ENCODE peak calls at places on chromosomes 16 and 17, in four cellular contexts. T, F, M and C are unnamed samples.

GRCh38 chr17:63634163-63634562 is 11.9 kb downstream of the MAP3K3 start:
- DNase-seq in M (no peak), T (no peak), F (no peak), C (no peak)

GRCh38 chr17:74569392-74570003 is 2.2 kb upstream of the CD300H start:
- DNase-seq in T (no peak), M (peak; percentile 79), F (peak; percentile 65), C (peak; percentile 72)

GRCh38 chr16:54954220-54954619 is 23.6 kb downstream of the IRX5 start:
- DNase-seq in T (no peak), M (no peak), F (no peak), C (no peak)

GRCh38 chr17:7438050-7438614 is 1.2 kb upstream of the FGF11 start:
- DNase-seq in T (peak; percentile 78), F (peak; percentile 72), M (no peak), C (peak; percentile 93)

GRCh38 chr17:81050645-81051625 is 16.0 kb downstream of the BAIAP2 start:
- DNase-seq in F (no peak), T (no peak), M (no peak), C (no peak)

GRCh38 chr16:89918453-89919347 is at the start of gene MC1R:
- DNase-seq in T (no peak), F (no peak), M (no peak), C (peak; percentile 82)

GRCh38 chr17:5331506-5331905 is 49.4 kb downstream of the RABEP1 start:
- DNase-seq in T (no peak), F (no peak), M (no peak), C (no peak)

GRCh38 chr16:88773812-88774291 is 11.2 kb downstream of the PIEZO1 start:
- DNase-seq in F (peak; percentile 70), T (peak; percentile 75), M (no peak), C (peak; percentile 83)

GRCh38 chr16:28549301-28549899 is 4.3 kb upstream of the SGF29 start:
- DNase-seq in T (no peak), F (no peak), M (no peak), C (no peak)

GRCh38 chr17:44110011-44110686 is 13.3 kb downstream of the HDAC5 start:
- DNase-seq in M (no peak), T (no peak), F (no peak), C (no peak)

GRCh38 chr17:44113382-44113781 is 10.1 kb downstream of the HDAC5 start:
- DNase-seq in T (no peak), M (no peak), F (no peak), C (peak; percentile 41)

GRCh38 chr17:44112284-44113280 is 10.9 kb downstream of the HDAC5 start:
- DNase-seq in M (no peak), T (peak; percentile 83), F (peak; percentile 59), C (peak; percentile 55)

GRCh38 chr17:44110823-44111633 is 12.4 kb downstream of the HDAC5 start:
- DNase-seq in M (peak; percentile 99), T (peak; percentile 99), F (peak; percentile 99), C (peak; percentile 97)

DNA sequence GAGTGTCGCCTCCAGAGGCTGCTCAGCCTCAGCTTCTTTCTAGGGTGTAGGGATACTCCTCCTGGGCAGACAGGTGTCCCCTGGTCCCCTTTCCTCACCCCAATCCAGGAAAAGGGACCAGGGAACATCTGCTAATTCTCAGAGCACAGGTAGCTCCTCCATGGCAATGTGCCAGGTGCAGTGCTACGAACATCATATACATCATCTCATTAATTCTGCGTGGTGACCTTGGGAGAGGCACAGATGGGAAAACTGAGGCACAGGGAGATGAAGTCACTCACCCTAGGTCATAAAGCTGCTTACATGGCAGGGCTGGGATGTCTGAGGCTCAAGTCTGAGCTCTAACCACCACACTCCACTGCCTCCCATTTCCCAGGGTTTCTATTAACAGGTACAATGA is 11.7 kb downstream of the HDAC5 start:
- DNase-seq in T (no peak), M (no peak), F (no peak), C (no peak)
- H3K4me1 ChIP-seq in T (peaks cover 99% of the 10 kb centered on the region), M (peaks cover 66% of the 10 kb centered on the region), F (peaks cover 49% of the 10 kb centered on the region), C (peaks cover 10% of the 10 kb centered on the region)

GRCh38 chr17:57900991-57901743 is 51.3 kb upstream of the MRPS23 start:
- DNase-seq in T (no peak), M (no peak), F (no peak), C (peak; percentile 87)

GRCh38 chr17:57905875-57906455 is 49.2 kb downstream of the CUEDC1 start:
- DNase-seq in F (no peak), M (no peak), T (no peak), C (no peak)

GRCh38 chr17:57903961-57904360 is 51.3 kb downstream of the CUEDC1 start:
- DNase-seq in M (no peak), F (no peak), T (no peak), C (no peak)

GRCh38 chr17:57902117-57902799 is 52.4 kb upstream of the MRPS23 start:
- DNase-seq in T (no peak), M (no peak), F (no peak), C (no peak)

DNA sequence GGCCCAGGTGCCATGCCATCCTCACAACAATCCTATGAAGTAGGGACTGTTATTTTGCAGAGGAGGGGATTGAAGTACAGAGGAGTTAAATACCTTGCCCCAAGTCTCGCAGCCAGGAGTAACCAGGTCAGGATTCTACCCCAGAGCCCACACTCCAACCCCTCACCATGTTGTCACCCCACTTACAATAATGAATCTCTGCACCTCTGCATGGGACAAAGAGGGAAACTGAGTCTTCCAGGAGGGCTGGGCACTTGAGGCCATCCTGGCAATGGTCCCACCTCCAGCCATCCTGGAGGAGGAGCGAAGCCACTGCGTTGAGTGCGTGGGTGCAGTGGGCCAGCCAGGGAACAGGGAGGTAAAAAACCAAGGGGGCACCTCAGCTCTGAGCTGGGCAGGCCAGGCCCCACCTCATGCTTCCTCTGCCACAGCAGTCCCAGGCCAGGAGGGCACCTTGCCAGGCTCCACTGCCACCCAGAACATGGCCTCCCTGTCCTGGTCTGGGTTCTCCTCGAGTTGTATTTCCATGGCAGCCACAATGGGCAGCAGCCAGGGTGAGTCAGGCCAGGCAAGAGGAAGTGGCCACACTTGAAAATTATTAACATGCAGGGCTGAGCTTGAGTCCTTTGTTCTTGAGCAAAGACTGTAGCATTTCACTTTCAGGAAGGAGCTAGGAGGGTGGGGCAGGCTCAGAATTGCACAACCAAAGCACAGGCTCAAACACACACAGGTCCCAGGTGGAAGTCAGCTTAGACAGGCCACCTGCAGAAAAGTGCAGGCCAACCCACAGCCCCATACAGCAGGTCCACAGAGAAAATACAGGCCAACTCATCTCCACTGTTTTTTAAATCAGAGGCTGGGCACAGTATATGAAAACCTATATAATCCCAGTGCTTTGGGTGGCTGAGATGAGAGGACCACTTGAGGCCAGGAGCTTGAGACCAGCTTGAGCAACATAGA is 52.1 kb downstream of the CUEDC1 start:
- DNase-seq in T (peak; percentile 87), F (peak; percentile 91), M (peak; percentile 95), C (no peak)
- H3K27ac ChIP-seq in T (peak overlapping the region; percentile 99), F (peak overlapping the region; percentile 84), M (peak overlapping the region; percentile 81), C (no peak overlapping the region)

GRCh38 chr17:77445030-77445907 is 304.5 kb downstream of the SEC14L1 start:
- DNase-seq in M (no peak), F (no peak), T (no peak), C (no peak)

GRCh38 chr17:77442976-77443742 is 302.4 kb downstream of the SEC14L1 start:
- DNase-seq in F (no peak), M (no peak), T (no peak), C (no peak)

GRCh38 chr17:77445908-77446535 is 305.3 kb downstream of the SEC14L1 start:
- DNase-seq in T (no peak), F (no peak), M (no peak), C (no peak)

GRCh38 chr17:77444653-77445029 is 303.9 kb downstream of the SEC14L1 start:
- DNase-seq in T (peak; percentile 72), M (no peak), F (no peak), C (no peak)

DNA sequence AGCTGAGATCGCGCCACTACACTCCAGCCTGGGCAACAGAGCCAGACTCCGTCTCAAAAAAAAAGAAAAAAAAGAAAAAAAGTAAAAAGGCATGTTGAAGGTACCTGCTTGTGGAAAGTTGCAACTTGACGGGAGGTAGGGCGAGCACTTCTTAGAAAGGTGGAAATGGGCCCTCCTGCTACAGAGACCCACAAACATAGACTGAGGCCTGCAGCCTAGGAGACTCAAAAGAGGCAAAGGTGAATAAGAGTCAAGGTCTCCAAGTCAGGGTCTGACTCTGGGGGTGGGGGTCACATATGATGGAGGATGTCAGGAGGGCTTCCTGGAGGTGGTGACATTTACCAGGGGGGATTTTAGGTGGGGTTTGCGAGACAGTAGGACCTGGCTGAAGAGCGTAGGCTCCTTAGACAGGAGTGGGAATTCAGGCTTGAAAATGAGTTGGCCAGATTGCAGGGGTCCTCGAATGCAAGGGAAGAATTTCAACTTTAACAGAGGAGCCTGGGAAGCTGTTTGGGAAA is 303.0 kb downstream of the SEC14L1 start:
- DNase-seq in F (no peak), M (no peak), T (no peak), C (no peak)
- H3K4me1 ChIP-seq in F (peaks cover 33% of the 10 kb centered on the region), M (peaks cover 17% of the 10 kb centered on the region), T (peaks cover 84% of the 10 kb centered on the region), C (no peaks in the 10 kb centered on the region)

DNA sequence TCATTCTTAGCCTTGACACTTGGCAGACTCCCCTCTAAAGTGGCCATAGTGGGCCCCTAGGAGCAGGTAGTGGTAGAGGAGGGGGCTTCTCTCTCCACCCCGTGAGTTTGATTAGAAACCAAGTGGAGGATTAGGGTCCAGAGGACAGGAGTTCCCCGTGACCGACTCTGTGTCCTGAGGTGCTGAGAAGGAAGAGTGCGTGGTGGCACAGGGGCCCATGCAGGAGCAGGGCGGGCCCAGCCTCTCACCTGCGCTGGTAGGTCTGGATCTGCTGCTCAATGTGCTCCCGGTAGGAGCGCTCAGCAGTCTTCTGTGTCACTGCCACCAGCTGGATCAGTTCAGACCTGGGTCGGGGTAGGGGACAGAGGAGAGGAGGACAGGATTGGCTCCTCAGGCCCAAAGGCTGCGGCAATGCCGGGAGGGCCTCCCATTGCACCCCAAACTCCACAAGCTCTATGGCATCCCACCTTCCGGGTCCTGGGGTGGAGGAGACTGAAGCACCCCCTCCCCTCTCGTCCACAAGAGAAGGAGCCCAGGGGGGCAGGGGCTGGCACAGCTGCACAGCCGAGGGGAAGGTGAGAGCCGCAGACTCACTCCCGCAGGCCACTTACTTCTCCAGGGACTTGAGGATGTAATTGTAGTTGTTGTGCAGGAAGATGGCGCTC is 6.2 kb downstream of the ZACN start:
- DNase-seq in F (no peak), M (no peak), T (no peak), C (no peak)
- H3K27ac ChIP-seq in F (no peak overlapping the region), M (no peak overlapping the region), T (no peak overlapping the region), C (no peak overlapping the region)

GRCh38 chr17:60425626-60426025 is 3.3 kb downstream of the CHCT1 start:
- DNase-seq in M (no peak), F (no peak), T (no peak), C (peak; percentile 43)

GRCh38 chr17:60421273-60422161 is 772 bp upstream of the CHCT1 start:
- DNase-seq in M (peak; percentile 83), F (peak; percentile 67), T (peak; percentile 68), C (peak; percentile 95)

GRCh38 chr17:60422162-60422665 is at the start of gene CHCT1:
- DNase-seq in T (no peak), F (no peak), M (peak; percentile 52), C (no peak)

GRCh38 chr17:60426596-60426995 is 4.3 kb downstream of the CHCT1 start:
- DNase-seq in F (no peak), T (no peak), M (no peak), C (peak; percentile 53)

DNA sequence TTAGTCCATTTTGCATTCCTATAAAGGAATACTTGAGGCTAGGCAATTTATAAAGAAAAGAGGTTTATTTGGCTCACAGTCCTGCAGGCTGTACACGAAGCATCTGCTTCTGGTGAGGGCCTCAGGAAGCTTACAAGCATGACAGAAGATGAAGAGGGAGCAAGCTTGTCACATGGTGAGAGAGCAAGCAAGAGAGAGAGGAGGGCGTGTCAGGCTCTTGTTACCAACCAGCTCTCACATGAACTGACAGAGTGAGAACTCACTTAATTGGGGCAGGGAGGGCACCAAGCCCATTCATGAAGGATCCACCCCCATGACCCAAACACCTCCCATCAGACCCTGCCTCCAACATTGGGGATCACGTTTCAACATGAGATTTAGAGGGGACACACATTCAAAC is 1.6 kb downstream of the CHCT1 start:
- DNase-seq in T (no peak), F (no peak), M (peak; percentile 60), C (peak; percentile 45)
- H3K4me1 ChIP-seq in T (peaks cover 12% of the 10 kb centered on the region), F (no peaks in the 10 kb centered on the region), M (no peaks in the 10 kb centered on the region), C (no peaks in the 10 kb centered on the region)